ENCODE peak calls at places on chromosomes 12 and 14, in seven cellular contexts. One of them, this sample, is unnamed.

GRCh38 chr12:71195338-71195896 is 37.6 kb upstream of the TSPAN8 start:
- DNase-seq in GOT3: no peak
- DNase-seq in stimulated activated CD4-positive, alpha-beta T cell treated with anti-CD3 and anti-CD28 coated beads, Interleukin-4, amount 100 ng/mL, for 48 hours: no peak
- DNase-seq in brain microvascular endothelial cell: no peak
- DNase-seq in IMR-90: no peak
- DNase-seq in pancreas: no peak
- DNase-seq in iPS-NIHi11: no peak
- DNase-seq in this sample: no peak

GRCh38 chr12:109951751-109952150 is 44.4 kb downstream of the GIT2 start:
- DNase-seq in iPS-NIHi11: peak; percentile 42
- DNase-seq in brain microvascular endothelial cell: peak; percentile 79
- DNase-seq in IMR-90: peak; percentile 98
- DNase-seq in GOT3: no peak
- DNase-seq in pancreas: peak; percentile 96
- DNase-seq in stimulated activated CD4-positive, alpha-beta T cell treated with anti-CD3 and anti-CD28 coated beads, Interleukin-4, amount 100 ng/mL, for 48 hours: no peak
- DNase-seq in this sample: no peak

GRCh38 chr14:96126339-96126770 is 78.3 kb upstream of the BDKRB2 start:
- DNase-seq in brain microvascular endothelial cell: no peak
- DNase-seq in stimulated activated CD4-positive, alpha-beta T cell treated with anti-CD3 and anti-CD28 coated beads, Interleukin-4, amount 100 ng/mL, for 48 hours: no peak
- DNase-seq in IMR-90: peak; percentile 33
- DNase-seq in GOT3: no peak
- DNase-seq in iPS-NIHi11: no peak
- DNase-seq in pancreas: no peak
- DNase-seq in this sample: peak; percentile 23

GRCh38 chr12:26319511-26319910 is 124.1 kb downstream of the SSPN start:
- DNase-seq in iPS-NIHi11: peak; percentile 19
- DNase-seq in stimulated activated CD4-positive, alpha-beta T cell treated with anti-CD3 and anti-CD28 coated beads, Interleukin-4, amount 100 ng/mL, for 48 hours: no peak
- DNase-seq in GOT3: no peak
- DNase-seq in pancreas: no peak
- DNase-seq in brain microvascular endothelial cell: peak; percentile 87
- DNase-seq in IMR-90: peak; percentile 94
- DNase-seq in this sample: no peak

GRCh38 chr12:113591480-113591971 is 119.9 kb upstream of the LHX5 start:
- DNase-seq in brain microvascular endothelial cell: no peak
- DNase-seq in IMR-90: no peak
- DNase-seq in GOT3: no peak
- DNase-seq in pancreas: no peak
- DNase-seq in iPS-NIHi11: peak; percentile 70
- DNase-seq in stimulated activated CD4-positive, alpha-beta T cell treated with anti-CD3 and anti-CD28 coated beads, Interleukin-4, amount 100 ng/mL, for 48 hours: no peak
- DNase-seq in this sample: no peak

GRCh38 chr12:67355428-67356385 is 86.5 kb downstream of the CAND1 start:
- DNase-seq in stimulated activated CD4-positive, alpha-beta T cell treated with anti-CD3 and anti-CD28 coated beads, Interleukin-4, amount 100 ng/mL, for 48 hours: no peak
- DNase-seq in brain microvascular endothelial cell: peak; percentile 53
- DNase-seq in GOT3: peak; percentile 64
- DNase-seq in pancreas: no peak
- DNase-seq in iPS-NIHi11: peak; percentile 47
- DNase-seq in IMR-90: peak; percentile 69
- DNase-seq in this sample: no peak

GRCh38 chr12:94710933-94711332 is 60.6 kb upstream of the TMCC3 start:
- DNase-seq in brain microvascular endothelial cell: no peak
- DNase-seq in iPS-NIHi11: peak; percentile 56
- DNase-seq in GOT3: no peak
- DNase-seq in pancreas: no peak
- DNase-seq in IMR-90: peak; percentile 4
- DNase-seq in stimulated activated CD4-positive, alpha-beta T cell treated with anti-CD3 and anti-CD28 coated beads, Interleukin-4, amount 100 ng/mL, for 48 hours: peak; percentile 9
- DNase-seq in this sample: peak; percentile 27

GRCh38 chr14:30625533-30625932 is 3.4 kb downstream of the SCFD1 start:
- DNase-seq in iPS-NIHi11: no peak
- DNase-seq in pancreas: no peak
- DNase-seq in GOT3: no peak
- DNase-seq in IMR-90: no peak
- DNase-seq in brain microvascular endothelial cell: no peak
- DNase-seq in stimulated activated CD4-positive, alpha-beta T cell treated with anti-CD3 and anti-CD28 coated beads, Interleukin-4, amount 100 ng/mL, for 48 hours: no peak
- DNase-seq in this sample: no peak

GRCh38 chr14:61145903-61146411 is 135.2 kb downstream of the TMEM30B start:
- DNase-seq in GOT3: no peak
- DNase-seq in pancreas: no peak
- DNase-seq in iPS-NIHi11: no peak
- DNase-seq in stimulated activated CD4-positive, alpha-beta T cell treated with anti-CD3 and anti-CD28 coated beads, Interleukin-4, amount 100 ng/mL, for 48 hours: no peak
- DNase-seq in IMR-90: peak; percentile 82
- DNase-seq in brain microvascular endothelial cell: peak; percentile 71
- DNase-seq in this sample: no peak

GRCh38 chr12:64609543-64610091 is 678 bp upstream of the RASSF3 start:
- DNase-seq in GOT3: no peak
- DNase-seq in stimulated activated CD4-positive, alpha-beta T cell treated with anti-CD3 and anti-CD28 coated beads, Interleukin-4, amount 100 ng/mL, for 48 hours: no peak
- DNase-seq in pancreas: no peak
- DNase-seq in iPS-NIHi11: no peak
- DNase-seq in brain microvascular endothelial cell: peak; percentile 0
- DNase-seq in IMR-90: peak; percentile 20
- DNase-seq in this sample: no peak

GRCh38 chr12:121787063-121787774 is 6.3 kb downstream of the RHOF start:
- DNase-seq in iPS-NIHi11: no peak
- DNase-seq in IMR-90: no peak
- DNase-seq in GOT3: no peak
- DNase-seq in pancreas: no peak
- DNase-seq in stimulated activated CD4-positive, alpha-beta T cell treated with anti-CD3 and anti-CD28 coated beads, Interleukin-4, amount 100 ng/mL, for 48 hours: no peak
- DNase-seq in brain microvascular endothelial cell: no peak
- DNase-seq in this sample: no peak

GRCh38 chr12:132373967-132374820 is 44.8 kb upstream of the GALNT9 start:
- DNase-seq in GOT3: no peak
- DNase-seq in brain microvascular endothelial cell: no peak
- DNase-seq in stimulated activated CD4-positive, alpha-beta T cell treated with anti-CD3 and anti-CD28 coated beads, Interleukin-4, amount 100 ng/mL, for 48 hours: no peak
- DNase-seq in iPS-NIHi11: no peak
- DNase-seq in pancreas: no peak
- DNase-seq in IMR-90: no peak
- DNase-seq in this sample: no peak

GRCh38 chr14:21671371-21671770 is 2.2 kb downstream of the OR4E1 start:
- DNase-seq in iPS-NIHi11: no peak
- DNase-seq in IMR-90: no peak
- DNase-seq in brain microvascular endothelial cell: no peak
- DNase-seq in stimulated activated CD4-positive, alpha-beta T cell treated with anti-CD3 and anti-CD28 coated beads, Interleukin-4, amount 100 ng/mL, for 48 hours: no peak
- DNase-seq in pancreas: no peak
- DNase-seq in GOT3: no peak
- DNase-seq in this sample: no peak

GRCh38 chr14:105430535-105430934 is 10.9 kb downstream of the MTA1 start:
- DNase-seq in iPS-NIHi11: peak; percentile 18
- DNase-seq in IMR-90: peak; percentile 66
- DNase-seq in GOT3: no peak
- DNase-seq in stimulated activated CD4-positive, alpha-beta T cell treated with anti-CD3 and anti-CD28 coated beads, Interleukin-4, amount 100 ng/mL, for 48 hours: no peak
- DNase-seq in pancreas: no peak
- DNase-seq in brain microvascular endothelial cell: peak; percentile 76
- DNase-seq in this sample: no peak

GRCh38 chr12:26126340-26127284 is 1.8 kb upstream of the BHLHE41 start:
- DNase-seq in pancreas: peak; percentile 90
- DNase-seq in stimulated activated CD4-positive, alpha-beta T cell treated with anti-CD3 and anti-CD28 coated beads, Interleukin-4, amount 100 ng/mL, for 48 hours: no peak
- DNase-seq in brain microvascular endothelial cell: peak; percentile 68
- DNase-seq in IMR-90: peak; percentile 80
- DNase-seq in iPS-NIHi11: peak; percentile 87
- DNase-seq in GOT3: no peak
- DNase-seq in this sample: peak; percentile 73

GRCh38 chr12:62621239-62621638 is 154.6 kb downstream of the MON2 start:
- DNase-seq in iPS-NIHi11: no peak
- DNase-seq in pancreas: no peak
- DNase-seq in brain microvascular endothelial cell: no peak
- DNase-seq in stimulated activated CD4-positive, alpha-beta T cell treated with anti-CD3 and anti-CD28 coated beads, Interleukin-4, amount 100 ng/mL, for 48 hours: no peak
- DNase-seq in IMR-90: no peak
- DNase-seq in GOT3: no peak
- DNase-seq in this sample: no peak

GRCh38 chr14:104975481-104976197 is 2.5 kb downstream of the AHNAK2 start:
- DNase-seq in brain microvascular endothelial cell: no peak
- DNase-seq in IMR-90: no peak
- DNase-seq in pancreas: no peak
- DNase-seq in iPS-NIHi11: no peak
- DNase-seq in GOT3: no peak
- DNase-seq in stimulated activated CD4-positive, alpha-beta T cell treated with anti-CD3 and anti-CD28 coated beads, Interleukin-4, amount 100 ng/mL, for 48 hours: no peak
- DNase-seq in this sample: peak; percentile 10

GRCh38 chr12:45349911-45350310 is 134.0 kb downstream of the ANO6 start:
- DNase-seq in brain microvascular endothelial cell: no peak
- DNase-seq in pancreas: no peak
- DNase-seq in iPS-NIHi11: no peak
- DNase-seq in GOT3: no peak
- DNase-seq in stimulated activated CD4-positive, alpha-beta T cell treated with anti-CD3 and anti-CD28 coated beads, Interleukin-4, amount 100 ng/mL, for 48 hours: no peak
- DNase-seq in IMR-90: peak; percentile 46
- DNase-seq in this sample: no peak

GRCh38 chr12:11730299-11731041 is 81.0 kb downstream of the ETV6 start:
- DNase-seq in IMR-90: no peak
- DNase-seq in brain microvascular endothelial cell: no peak
- DNase-seq in pancreas: peak; percentile 74
- DNase-seq in iPS-NIHi11: peak; percentile 60
- DNase-seq in GOT3: no peak
- DNase-seq in stimulated activated CD4-positive, alpha-beta T cell treated with anti-CD3 and anti-CD28 coated beads, Interleukin-4, amount 100 ng/mL, for 48 hours: no peak
- DNase-seq in this sample: peak; percentile 45

GRCh38 chr12:108321688-108322087 is 17.4 kb downstream of the CMKLR1 start:
- DNase-seq in IMR-90: no peak
- DNase-seq in iPS-NIHi11: no peak
- DNase-seq in GOT3: no peak
- DNase-seq in pancreas: no peak
- DNase-seq in stimulated activated CD4-positive, alpha-beta T cell treated with anti-CD3 and anti-CD28 coated beads, Interleukin-4, amount 100 ng/mL, for 48 hours: no peak
- DNase-seq in brain microvascular endothelial cell: no peak
- DNase-seq in this sample: no peak

GRCh38 chr14:57883061-57883460 is 17.2 kb upstream of the SLC35F4 start:
- DNase-seq in stimulated activated CD4-positive, alpha-beta T cell treated with anti-CD3 and anti-CD28 coated beads, Interleukin-4, amount 100 ng/mL, for 48 hours: no peak
- DNase-seq in IMR-90: no peak
- DNase-seq in iPS-NIHi11: no peak
- DNase-seq in pancreas: no peak
- DNase-seq in GOT3: no peak
- DNase-seq in brain microvascular endothelial cell: no peak
- DNase-seq in this sample: no peak

GRCh38 chr12:47193066-47193465 is 113.3 kb upstream of the AMIGO2 start:
- DNase-seq in brain microvascular endothelial cell: no peak
- DNase-seq in stimulated activated CD4-positive, alpha-beta T cell treated with anti-CD3 and anti-CD28 coated beads, Interleukin-4, amount 100 ng/mL, for 48 hours: no peak
- DNase-seq in GOT3: no peak
- DNase-seq in pancreas: no peak
- DNase-seq in iPS-NIHi11: no peak
- DNase-seq in IMR-90: no peak
- DNase-seq in this sample: no peak

GRCh38 chr14:76901171-76902055 is 75.2 kb downstream of the LRRC74A start:
- DNase-seq in brain microvascular endothelial cell: no peak
- DNase-seq in GOT3: no peak
- DNase-seq in iPS-NIHi11: no peak
- DNase-seq in stimulated activated CD4-positive, alpha-beta T cell treated with anti-CD3 and anti-CD28 coated beads, Interleukin-4, amount 100 ng/mL, for 48 hours: no peak
- DNase-seq in pancreas: no peak
- DNase-seq in IMR-90: peak; percentile 9
- DNase-seq in this sample: no peak

GRCh38 chr14:87483651-87484260 is 509.2 kb downstream of the GALC start:
- DNase-seq in iPS-NIHi11: no peak
- DNase-seq in GOT3: no peak
- DNase-seq in IMR-90: peak; percentile 63
- DNase-seq in stimulated activated CD4-positive, alpha-beta T cell treated with anti-CD3 and anti-CD28 coated beads, Interleukin-4, amount 100 ng/mL, for 48 hours: no peak
- DNase-seq in brain microvascular endothelial cell: peak; percentile 1
- DNase-seq in pancreas: no peak
- DNase-seq in this sample: no peak

GRCh38 chr12:12800406-12801180 is 12.6 kb upstream of the DDX47 start:
- DNase-seq in IMR-90: peak; percentile 74
- DNase-seq in stimulated activated CD4-positive, alpha-beta T cell treated with anti-CD3 and anti-CD28 coated beads, Interleukin-4, amount 100 ng/mL, for 48 hours: no peak
- DNase-seq in iPS-NIHi11: no peak
- DNase-seq in GOT3: no peak
- DNase-seq in brain microvascular endothelial cell: no peak
- DNase-seq in pancreas: no peak
- DNase-seq in this sample: no peak

GRCh38 chr12:104805186-104805585 is 152.9 kb downstream of the SLC41A2 start:
- DNase-seq in pancreas: no peak
- DNase-seq in stimulated activated CD4-positive, alpha-beta T cell treated with anti-CD3 and anti-CD28 coated beads, Interleukin-4, amount 100 ng/mL, for 48 hours: no peak
- DNase-seq in IMR-90: peak; percentile 64
- DNase-seq in brain microvascular endothelial cell: peak; percentile 81
- DNase-seq in iPS-NIHi11: no peak
- DNase-seq in GOT3: no peak
- DNase-seq in this sample: no peak

GRCh38 chr14:65226824-65227604 is 124.7 kb upstream of the MAX start:
- DNase-seq in stimulated activated CD4-positive, alpha-beta T cell treated with anti-CD3 and anti-CD28 coated beads, Interleukin-4, amount 100 ng/mL, for 48 hours: no peak
- DNase-seq in pancreas: peak; percentile 54
- DNase-seq in iPS-NIHi11: no peak
- DNase-seq in IMR-90: peak; percentile 62
- DNase-seq in brain microvascular endothelial cell: no peak
- DNase-seq in GOT3: no peak
- DNase-seq in this sample: no peak

GRCh38 chr12:47281667-47282171 is 202.0 kb upstream of the AMIGO2 start:
- DNase-seq in brain microvascular endothelial cell: peak; percentile 70
- DNase-seq in IMR-90: peak; percentile 24
- DNase-seq in GOT3: no peak
- DNase-seq in iPS-NIHi11: no peak
- DNase-seq in pancreas: no peak
- DNase-seq in stimulated activated CD4-positive, alpha-beta T cell treated with anti-CD3 and anti-CD28 coated beads, Interleukin-4, amount 100 ng/mL, for 48 hours: no peak
- DNase-seq in this sample: no peak

GRCh38 chr12:3964404-3964803 is 91.2 kb upstream of the PARP11 start:
- DNase-seq in stimulated activated CD4-positive, alpha-beta T cell treated with anti-CD3 and anti-CD28 coated beads, Interleukin-4, amount 100 ng/mL, for 48 hours: no peak
- DNase-seq in iPS-NIHi11: peak; percentile 78
- DNase-seq in pancreas: no peak
- DNase-seq in IMR-90: no peak
- DNase-seq in brain microvascular endothelial cell: no peak
- DNase-seq in GOT3: no peak
- DNase-seq in this sample: no peak

GRCh38 chr14:43956741-43957140 is 550.3 kb downstream of the FSCB start:
- DNase-seq in GOT3: no peak
- DNase-seq in brain microvascular endothelial cell: no peak
- DNase-seq in stimulated activated CD4-positive, alpha-beta T cell treated with anti-CD3 and anti-CD28 coated beads, Interleukin-4, amount 100 ng/mL, for 48 hours: no peak
- DNase-seq in IMR-90: no peak
- DNase-seq in iPS-NIHi11: no peak
- DNase-seq in pancreas: no peak
- DNase-seq in this sample: no peak

GRCh38 chr12:58833844-58834243 is 86.5 kb downstream of the LRIG3 start:
- DNase-seq in brain microvascular endothelial cell: no peak
- DNase-seq in IMR-90: no peak
- DNase-seq in pancreas: no peak
- DNase-seq in stimulated activated CD4-positive, alpha-beta T cell treated with anti-CD3 and anti-CD28 coated beads, Interleukin-4, amount 100 ng/mL, for 48 hours: no peak
- DNase-seq in GOT3: no peak
- DNase-seq in iPS-NIHi11: no peak
- DNase-seq in this sample: no peak

GRCh38 chr12:38921025-38921677 is 15.8 kb upstream of the CPNE8 start:
- DNase-seq in GOT3: peak; percentile 61
- DNase-seq in brain microvascular endothelial cell: peak; percentile 28
- DNase-seq in stimulated activated CD4-positive, alpha-beta T cell treated with anti-CD3 and anti-CD28 coated beads, Interleukin-4, amount 100 ng/mL, for 48 hours: no peak
- DNase-seq in IMR-90: no peak
- DNase-seq in iPS-NIHi11: peak; percentile 55
- DNase-seq in pancreas: peak; percentile 21
- DNase-seq in this sample: peak; percentile 44

GRCh38 chr14:33711761-33712160 is 239.1 kb downstream of the EGLN3 start:
- DNase-seq in pancreas: no peak
- DNase-seq in GOT3: no peak
- DNase-seq in brain microvascular endothelial cell: no peak
- DNase-seq in IMR-90: no peak
- DNase-seq in iPS-NIHi11: no peak
- DNase-seq in stimulated activated CD4-positive, alpha-beta T cell treated with anti-CD3 and anti-CD28 coated beads, Interleukin-4, amount 100 ng/mL, for 48 hours: no peak
- DNase-seq in this sample: no peak

GRCh38 chr14:102155150-102155549 is 15.5 kb downstream of the WDR20 start:
- DNase-seq in IMR-90: peak; percentile 67
- DNase-seq in stimulated activated CD4-positive, alpha-beta T cell treated with anti-CD3 and anti-CD28 coated beads, Interleukin-4, amount 100 ng/mL, for 48 hours: no peak
- DNase-seq in GOT3: no peak
- DNase-seq in brain microvascular endothelial cell: peak; percentile 16
- DNase-seq in pancreas: no peak
- DNase-seq in iPS-NIHi11: no peak
- DNase-seq in this sample: no peak

GRCh38 chr14:99317231-99318090 is 45.5 kb upstream of the BCL11B start:
- DNase-seq in IMR-90: no peak
- DNase-seq in pancreas: no peak
- DNase-seq in brain microvascular endothelial cell: no peak
- DNase-seq in GOT3: no peak
- DNase-seq in iPS-NIHi11: no peak
- DNase-seq in stimulated activated CD4-positive, alpha-beta T cell treated with anti-CD3 and anti-CD28 coated beads, Interleukin-4, amount 100 ng/mL, for 48 hours: no peak
- DNase-seq in this sample: no peak

GRCh38 chr14:68377056-68377455 is 415.8 kb downstream of the ZFP36L1 start:
- DNase-seq in pancreas: no peak
- DNase-seq in IMR-90: no peak
- DNase-seq in brain microvascular endothelial cell: no peak
- DNase-seq in GOT3: no peak
- DNase-seq in stimulated activated CD4-positive, alpha-beta T cell treated with anti-CD3 and anti-CD28 coated beads, Interleukin-4, amount 100 ng/mL, for 48 hours: no peak
- DNase-seq in iPS-NIHi11: no peak
- DNase-seq in this sample: no peak

GRCh38 chr12:130989391-130989790 is 35.7 kb downstream of the ADGRD1 start:
- DNase-seq in stimulated activated CD4-positive, alpha-beta T cell treated with anti-CD3 and anti-CD28 coated beads, Interleukin-4, amount 100 ng/mL, for 48 hours: no peak
- DNase-seq in brain microvascular endothelial cell: no peak
- DNase-seq in GOT3: no peak
- DNase-seq in IMR-90: no peak
- DNase-seq in iPS-NIHi11: no peak
- DNase-seq in pancreas: no peak
- DNase-seq in this sample: no peak

GRCh38 chr14:51554953-51555352 is 96.8 kb upstream of the FRMD6 start:
- DNase-seq in GOT3: no peak
- DNase-seq in pancreas: no peak
- DNase-seq in IMR-90: peak; percentile 72
- DNase-seq in stimulated activated CD4-positive, alpha-beta T cell treated with anti-CD3 and anti-CD28 coated beads, Interleukin-4, amount 100 ng/mL, for 48 hours: no peak
- DNase-seq in iPS-NIHi11: peak; percentile 17
- DNase-seq in brain microvascular endothelial cell: peak; percentile 60
- DNase-seq in this sample: no peak

This sample was measured in HL-60.